ENCODE peak calls at places on chromosome 7, in five cellular contexts. F is GM12864, K is RWPE1, V is cardiac septum, H is D341Med. R is an unnamed sample.

GRCh38 chr7:14606101-14606500 is 296.4 kb downstream of the DGKB start:
- DNase-seq in H (no peak), F (no peak), K (no peak), V (no peak), R (no peak)

GRCh38 chr7:3162286-3162685 is 118.6 kb upstream of the CARD11 start:
- DNase-seq in F (no peak), V (no peak), K (no peak), H (no peak), R (no peak)

GRCh38 chr7:67484244-67484751 is 487.7 kb downstream of the TYW1 start:
- DNase-seq in H (peak), K (peak), F (no peak), V (no peak), R (no peak)

GRCh38 chr7:1220000-1220726 is 12.5 kb upstream of the UNCX start:
- DNase-seq in F (no peak), V (no peak), H (no peak), K (no peak), R (no peak)

GRCh38 chr7:112462236-112462635 is 12.0 kb downstream of the IFRD1 start:
- DNase-seq in H (no peak), K (peak), V (no peak), F (no peak), R (peak)

GRCh38 chr7:138565071-138565450 is 105.0 kb downstream of the TRIM24 start:
- DNase-seq in H (no peak), V (no peak), F (no peak), K (no peak), R (no peak)

GRCh38 chr7:95104739-95105138 is 197.3 kb downstream of the PPP1R9A start:
- DNase-seq in H (no peak), V (no peak), K (peak), F (no peak), R (no peak)

GRCh38 chr7:84490661-84491060 is 296.1 kb upstream of the SEMA3A start:
- DNase-seq in V (no peak), H (peak), F (no peak), K (no peak), R (no peak)

GRCh38 chr7:149870701-149871483 is 2.9 kb upstream of the ATP6V0E2 start:
- DNase-seq in V (no peak), F (no peak), K (no peak), H (no peak), R (peak)

GRCh38 chr7:108630002-108630401 is 60.3 kb downstream of the DNAJB9 start:
- DNase-seq in F (no peak), K (no peak), V (no peak), H (peak), R (no peak)

GRCh38 chr7:44382459-44383300 is 57.3 kb upstream of the CAMK2B start:
- DNase-seq in K (no peak), H (peak), F (no peak), V (peak), R (no peak)

GRCh38 chr7:18829518-18830252 is 287.8 kb downstream of the TWIST1 start:
- DNase-seq in F (no peak), K (no peak), V (no peak), H (no peak), R (no peak)

GRCh38 chr7:13979671-13980438 is 9.6 kb downstream of the ETV1 start:
- DNase-seq in F (no peak), V (no peak), H (no peak), K (no peak), R (no peak)

GRCh38 chr7:127635659-127636285 is 16.2 kb upstream of the SND1 start:
- DNase-seq in F (no peak), K (no peak), V (no peak), H (no peak), R (no peak)

GRCh38 chr7:78039791-78040776 is 241.5 kb downstream of the PHTF2 start:
- DNase-seq in K (peak), H (peak), F (peak), V (no peak), R (peak)

GRCh38 chr7:21547511-21547910 is 4.7 kb downstream of the DNAH11 start:
- DNase-seq in H (no peak), V (no peak), F (no peak), K (no peak), R (no peak)

GRCh38 chr7:124796771-124797170 is 31.2 kb upstream of the GPR37 start:
- DNase-seq in H (no peak), K (no peak), V (no peak), F (no peak), R (no peak)

GRCh38 chr7:117830422-117830954 is 42.8 kb downstream of the CTTNBP2 start:
- DNase-seq in H (no peak), V (no peak), F (no peak), K (no peak), R (no peak)

GRCh38 chr7:138893258-138893657 is 87.9 kb downstream of the KIAA1549 start:
- DNase-seq in H (no peak), V (no peak), K (no peak), F (no peak), R (no peak)

GRCh38 chr7:78716876-78717275 is 736.6 kb downstream of the MAGI2 start:
- DNase-seq in H (no peak), V (no peak), K (no peak), F (no peak), R (no peak)

GRCh38 chr7:137681657-137682562 is 164.9 kb downstream of the DGKI start:
- DNase-seq in H (no peak), F (no peak), K (peak), V (no peak), R (no peak)

GRCh38 chr7:84187813-84188212 is 6.8 kb downstream of the SEMA3A start:
- DNase-seq in H (no peak), V (no peak), F (no peak), K (peak), R (no peak)

GRCh38 chr7:101901661-101902491 is 84.5 kb downstream of the CUX1 start:
- DNase-seq in H (no peak), V (no peak), K (no peak), F (no peak), R (no peak)

GRCh38 chr7:131074585-131074984 is 253.1 kb upstream of the MKLN1 start:
- DNase-seq in K (no peak), F (no peak), V (no peak), H (no peak), R (no peak)

GRCh38 chr7:98086231-98086855 is 20.3 kb upstream of the LMTK2 start:
- DNase-seq in K (peak), H (peak), V (peak), F (no peak), R (no peak)